ENCODE peak calls at places on chromosomes 13 and 19, in five cellular contexts. H is GM12878, O is H1, D is HEK293T, G is HepG2. K is an unnamed sample.

GRCh38 chr13:72864142-72865035 is 82.5 kb downstream of the PIBF1 start:
- DNase-seq in H (peak; percentile 21), G (no peak), D (no peak), O (no peak), K (no peak)

GRCh38 chr19:35845215-35846037 is 6.9 kb downstream of the NPHS1 start:
- DNase-seq in G (peak; percentile 37), O (no peak), D (no peak), H (no peak), K (no peak)

GRCh38 chr19:38231918-38232317 is 7.9 kb upstream of the DPF1 start:
- DNase-seq in D (no peak), H (no peak), O (no peak), G (no peak), K (no peak)

GRCh38 chr13:74115138-74115537 is 19.1 kb downstream of the KLF12 start:
- DNase-seq in O (no peak), D (no peak), G (no peak), H (no peak), K (no peak)

GRCh38 chr13:28494537-28494860 is 429 bp downstream of the FLT1 start:
- DNase-seq in G (no peak), D (peak; percentile 33), O (no peak), H (no peak), K (no peak)

GRCh38 chr13:76730220-76730619 is 156.0 kb downstream of the KCTD12 start:
- DNase-seq in D (no peak), O (no peak), G (no peak), H (no peak), K (no peak)

GRCh38 chr19:20238025-20238623 is 71.1 kb downstream of the ZNF486 start:
- DNase-seq in G (no peak), H (peak; percentile 0), D (no peak), O (peak; percentile 78), K (peak; percentile 77)

GRCh38 chr19:28556371-28556770 is 656.6 kb downstream of the UQCRFS1 start:
- DNase-seq in O (no peak), D (no peak), G (no peak), H (no peak), K (no peak)

GRCh38 chr19:15244808-15245207 is 12.6 kb upstream of the EPHX3 start:
- DNase-seq in H (no peak), D (no peak), O (no peak), G (no peak), K (no peak)

GRCh38 chr19:34962945-34963530 is 991 bp downstream of the ZNF792 start:
- DNase-seq in H (no peak), D (no peak), O (no peak), G (no peak), K (no peak)

GRCh38 chr13:39397866-39398265 is 205.1 kb downstream of the LHFPL6 start:
- DNase-seq in D (no peak), H (no peak), O (no peak), G (no peak), K (no peak)

GRCh38 chr19:56245062-56245740 is 27.3 kb upstream of the EDDM13 start:
- DNase-seq in O (no peak), H (no peak), G (no peak), D (no peak), K (no peak)

GRCh38 chr19:41302624-41303351 is 7.2 kb upstream of the CCDC97 start:
- DNase-seq in G (no peak), D (no peak), O (no peak), H (peak; percentile 47), K (no peak)

GRCh38 chr19:54207908-54208783 is 7.5 kb downstream of the RPS9 start:
- DNase-seq in G (peak; percentile 59), O (no peak), H (peak; percentile 84), D (no peak), K (no peak)

GRCh38 chr19:17720487-17720839 is 1.2 kb downstream of the MAP1S start:
- DNase-seq in O (no peak), D (no peak), G (no peak), H (no peak), K (no peak)

GRCh38 chr19:47049307-47049700 is 880 bp upstream of the TMEM160 start:
- DNase-seq in H (no peak), G (no peak), O (no peak), D (no peak), K (peak; percentile 55)

GRCh38 chr19:50932690-50933083 is 20.2 kb downstream of the KLK5 start:
- DNase-seq in D (no peak), O (no peak), H (no peak), G (no peak), K (no peak)

GRCh38 chr19:33724021-33724722 is 72.5 kb upstream of the KCTD15 start:
- DNase-seq in D (no peak), G (no peak), O (no peak), H (no peak), K (no peak)

GRCh38 chr19:16206046-16206605 is 8.4 kb downstream of the AP1M1 start:
- DNase-seq in D (no peak), O (no peak), G (no peak), H (no peak), K (no peak)

GRCh38 chr19:4732680-4733114 is 9.1 kb upstream of the DPP9 start:
- DNase-seq in G (peak; percentile 63), D (peak; percentile 74), H (no peak), O (no peak), K (peak; percentile 47)
- TF ChIP-seq SUZ12 in G (no peak), D (no peak), H (no peak), O (no peak), K (no peak)

GRCh38 chr19:1746401-1747284 is 6.7 kb upstream of the ONECUT3 start:
- DNase-seq in D (no peak), H (no peak), O (peak; percentile 21), G (no peak), K (no peak)
- TF ChIP-seq SUZ12 in D (no peak), H (no peak), O (peak; percentile 70), G (no peak), K (no peak)

GRCh38 chr13:109816112-109816978 is 30.0 kb upstream of the IRS2 start:
- DNase-seq in O (no peak), H (no peak), D (no peak), G (no peak), K (peak; percentile 39)
- TF ChIP-seq SUZ12 in O (no peak), H (no peak), D (no peak), G (no peak), K (no peak)

GRCh38 chr19:10502524-10503001 is 593 bp downstream of the KEAP1 start:
- DNase-seq in D (peak; percentile 93), H (peak; percentile 61), O (peak; percentile 73), G (peak; percentile 83), K (peak; percentile 77)
- TF ChIP-seq SUZ12 in D (no peak), H (no peak), O (no peak), G (no peak), K (no peak)

GRCh38 chr13:41313659-41314197 is 2.7 kb downstream of the NAA16 start:
- DNase-seq in H (no peak), G (no peak), O (no peak), D (no peak), K (no peak)

GRCh38 chr13:41311607-41312500 is 787 bp downstream of the NAA16 start:
- DNase-seq in H (no peak), O (no peak), D (peak; percentile 41), G (peak; percentile 7), K (no peak)

GRCh38 chr13:41317243-41317642 is 6.2 kb downstream of the NAA16 start:
- DNase-seq in G (no peak), H (no peak), O (no peak), D (no peak), K (no peak)

GRCh38 chr13:41313117-41313516 is 2.0 kb downstream of the NAA16 start:
- DNase-seq in H (no peak), G (no peak), D (no peak), O (no peak), K (no peak)

GRCh38 chr13:41315466-41316047 is 4.5 kb downstream of the NAA16 start:
- DNase-seq in D (no peak), O (no peak), H (no peak), G (no peak), K (no peak)
- TF ChIP-seq SUZ12 in D (no peak), O (no peak), H (no peak), G (no peak), K (no peak)

GRCh38 chr13:20426766-20427448 is 98.8 kb downstream of the CRYL1 start:
- DNase-seq in G (no peak), D (no peak), O (no peak), H (no peak), K (no peak)

GRCh38 chr13:20428666-20429644 is 96.7 kb downstream of the CRYL1 start:
- DNase-seq in G (no peak), O (no peak), D (no peak), H (no peak), K (no peak)

GRCh38 chr13:20424959-20425358 is 100.7 kb downstream of the CRYL1 start:
- DNase-seq in G (no peak), H (no peak), O (no peak), D (no peak), K (no peak)

GRCh38 chr13:20424559-20424852 is 101.2 kb downstream of the CRYL1 start:
- DNase-seq in G (no peak), H (no peak), O (no peak), D (no peak), K (no peak)

GRCh38 chr13:20425819-20426219 is 99.8 kb downstream of the CRYL1 start:
- DNase-seq in D (no peak), H (no peak), G (no peak), O (no peak), K (no peak)
- TF ChIP-seq SUZ12 in D (no peak), H (no peak), G (no peak), O (no peak), K (no peak)

GRCh38 chr13:50636007-50636704 is 207.3 kb downstream of the DLEU7 start:
- DNase-seq in G (no peak), D (peak; percentile 17), H (no peak), O (peak; percentile 27), K (peak; percentile 58)
- TF ChIP-seq SUZ12 in G (no peak), D (no peak), H (no peak), O (no peak), K (no peak)

GRCh38 chr19:4861147-4861546 is 6.3 kb downstream of the PLIN3 start:
- DNase-seq in D (no peak), H (no peak), O (no peak), G (no peak), K (no peak)
- TF ChIP-seq SUZ12 in D (no peak), H (no peak), O (no peak), G (no peak), K (no peak)

DNA sequence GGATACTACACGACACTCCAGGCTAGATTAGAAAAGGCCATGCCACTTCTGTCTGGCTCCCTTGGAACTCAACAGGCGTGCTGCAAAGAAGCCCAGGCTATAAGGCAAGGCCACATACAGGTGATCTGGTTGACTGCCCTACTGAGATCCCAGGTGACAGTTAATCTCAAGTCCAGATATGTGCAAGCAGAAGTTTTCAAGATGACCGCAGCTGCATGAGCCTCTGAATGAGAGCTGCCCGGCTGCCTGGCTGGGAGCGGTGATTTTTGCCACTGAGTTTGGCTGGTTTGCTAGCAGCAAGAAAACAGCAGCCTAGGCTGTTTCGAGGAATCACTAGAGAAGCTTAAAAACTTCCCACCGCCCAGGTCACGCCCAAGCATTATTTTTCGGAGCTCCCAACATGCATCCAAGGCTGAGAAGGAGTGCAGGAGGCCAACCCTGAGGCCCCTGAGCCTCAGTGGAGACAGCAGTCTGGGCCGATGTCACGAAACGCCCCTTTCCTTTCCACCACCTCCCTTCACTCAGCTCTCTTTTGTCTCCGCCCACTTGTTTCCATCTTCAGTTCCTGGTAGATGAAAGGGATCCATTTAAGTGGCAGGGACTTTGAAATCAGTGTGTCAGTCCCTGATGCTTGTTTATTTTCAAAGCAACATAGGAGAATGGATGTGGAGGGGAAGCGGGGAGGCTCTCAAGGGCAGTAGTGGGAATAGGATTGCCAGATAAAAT is 13.9 kb upstream of the URI1 start:
- DNase-seq in O (no peak), G (peak; percentile 58), H (peak; percentile 46), D (peak; percentile 53), K (no peak)
- TF ChIP-seq SUZ12 in O (no peak), G (no peak), H (no peak), D (no peak), K (no peak)

K was measured in NT2/D1.